ENCODE peak calls at places on chromosomes 3 and 15, in six cellular contexts. S is fibroblast of lung, K is A549, L is WTC11, Y is IMR-90, Z is stomach. O is an unnamed sample.

GRCh38 chr15:62619526-62619925 is 423.0 kb upstream of the TPM1 start:
- DNase-seq in S (peak), K (no peak), L (no peak), Y (no peak), Z (no peak), O (no peak)

GRCh38 chr3:119301001-119301400 is 6.8 kb downstream of the ARHGAP31 start:
- DNase-seq in S (no peak), K (no peak), L (no peak), Y (no peak), Z (no peak), O (no peak)

GRCh38 chr3:177224406-177224805 is 27.1 kb upstream of the TBL1XR1 start:
- DNase-seq in S (no peak), K (no peak), L (no peak), Y (no peak), Z (no peak), O (no peak)

GRCh38 chr15:90407871-90408317 is 19.9 kb downstream of the IQGAP1 start:
- DNase-seq in S (no peak), K (no peak), L (no peak), Y (peak), Z (no peak), O (no peak)

GRCh38 chr15:65044724-65045481 is at the start of gene SLC51B:
- DNase-seq in S (no peak), K (no peak), L (no peak), Y (no peak), Z (peak), O (no peak)

GRCh38 chr3:137121704-137122314 is 164.0 kb downstream of the IL20RB start:
- DNase-seq in S (peak), K (no peak), L (peak), Y (peak), Z (no peak), O (peak)

GRCh38 chr3:109241459-109241858 is 74.9 kb downstream of the DPPA2 start:
- DNase-seq in S (no peak), K (no peak), L (no peak), Y (no peak), Z (no peak), O (no peak)

GRCh38 chr3:28745904-28746617 is 397.4 kb upstream of the AZI2 start:
- DNase-seq in S (peak), K (no peak), L (no peak), Y (no peak), Z (no peak), O (no peak)

GRCh38 chr3:51276046-51276445 is 109.0 kb upstream of the MANF start:
- DNase-seq in S (no peak), K (no peak), L (no peak), Y (no peak), Z (no peak), O (no peak)

GRCh38 chr3:37607604-37608003 is 254.1 kb upstream of the CTDSPL start:
- DNase-seq in S (no peak), K (no peak), L (no peak), Y (no peak), Z (no peak), O (no peak)

GRCh38 chr15:31328999-31329639 is 2.5 kb downstream of the KLF13 start:
- DNase-seq in S (no peak), K (peak), L (peak), Y (no peak), Z (no peak), O (peak)

GRCh38 chr3:179401561-179401960 is 49.7 kb downstream of the GNB4 start:
- DNase-seq in S (peak), K (no peak), L (no peak), Y (no peak), Z (no peak), O (no peak)

GRCh38 chr15:93829115-93829849 is 402.1 kb upstream of the MCTP2 start:
- DNase-seq in S (peak), K (no peak), L (no peak), Y (no peak), Z (no peak), O (no peak)

GRCh38 chr15:60370105-60370803 is 27.5 kb downstream of the ANXA2 start:
- DNase-seq in S (peak), K (no peak), L (no peak), Y (no peak), Z (no peak), O (no peak)

GRCh38 chr3:49771340-49771938 is 14.9 kb downstream of the IP6K1 start:
- DNase-seq in S (no peak), K (no peak), L (no peak), Y (peak), Z (no peak), O (no peak)

GRCh38 chr15:100111103-100112060 is 230.4 kb downstream of the ADAMTS17 start:
- DNase-seq in S (peak), K (no peak), L (no peak), Y (peak), Z (peak), O (no peak)

GRCh38 chr3:71125729-71126128 is 457.8 kb downstream of the FOXP1 start:
- DNase-seq in S (no peak), K (no peak), L (no peak), Y (no peak), Z (no peak), O (no peak)

GRCh38 chr3:11770105-11770476 is 76.6 kb downstream of the TAMM41 start:
- DNase-seq in S (no peak), K (no peak), L (peak), Y (no peak), Z (no peak), O (no peak)

GRCh38 chr3:48607519-48607918 is 1.9 kb downstream of the UQCRC1 start:
- DNase-seq in S (no peak), K (no peak), L (no peak), Y (no peak), Z (no peak), O (no peak)

GRCh38 chr3:112134335-112135124 is 1.5 kb upstream of the GCSAM start:
- DNase-seq in S (peak), K (no peak), L (no peak), Y (no peak), Z (no peak), O (no peak)

GRCh38 chr15:33311312-33311971 is 675 bp downstream of the RYR3 start:
- DNase-seq in S (no peak), K (no peak), L (peak), Y (no peak), Z (no peak), O (peak)

GRCh38 chr3:186823391-186823790 is 17.1 kb upstream of the RFC4 start:
- DNase-seq in S (peak), K (no peak), L (no peak), Y (peak), Z (no peak), O (no peak)

GRCh38 chr3:57093489-57093888 is 33.0 kb downstream of the SPATA12 start:
- DNase-seq in S (no peak), K (no peak), L (no peak), Y (no peak), Z (no peak), O (no peak)

GRCh38 chr3:45236964-45237363 is 10.9 kb upstream of the TMEM158 start:
- DNase-seq in S (no peak), K (no peak), L (no peak), Y (no peak), Z (no peak), O (no peak)

GRCh38 chr3:14199641-14200040 is 21.0 kb downstream of the LSM3 start:
- DNase-seq in S (no peak), K (no peak), L (no peak), Y (no peak), Z (no peak), O (no peak)

GRCh38 chr3:194285024-194285858 is 65.9 kb downstream of the CPN2 start:
- DNase-seq in S (peak), K (no peak), L (peak), Y (peak), Z (no peak), O (no peak)

DNA sequence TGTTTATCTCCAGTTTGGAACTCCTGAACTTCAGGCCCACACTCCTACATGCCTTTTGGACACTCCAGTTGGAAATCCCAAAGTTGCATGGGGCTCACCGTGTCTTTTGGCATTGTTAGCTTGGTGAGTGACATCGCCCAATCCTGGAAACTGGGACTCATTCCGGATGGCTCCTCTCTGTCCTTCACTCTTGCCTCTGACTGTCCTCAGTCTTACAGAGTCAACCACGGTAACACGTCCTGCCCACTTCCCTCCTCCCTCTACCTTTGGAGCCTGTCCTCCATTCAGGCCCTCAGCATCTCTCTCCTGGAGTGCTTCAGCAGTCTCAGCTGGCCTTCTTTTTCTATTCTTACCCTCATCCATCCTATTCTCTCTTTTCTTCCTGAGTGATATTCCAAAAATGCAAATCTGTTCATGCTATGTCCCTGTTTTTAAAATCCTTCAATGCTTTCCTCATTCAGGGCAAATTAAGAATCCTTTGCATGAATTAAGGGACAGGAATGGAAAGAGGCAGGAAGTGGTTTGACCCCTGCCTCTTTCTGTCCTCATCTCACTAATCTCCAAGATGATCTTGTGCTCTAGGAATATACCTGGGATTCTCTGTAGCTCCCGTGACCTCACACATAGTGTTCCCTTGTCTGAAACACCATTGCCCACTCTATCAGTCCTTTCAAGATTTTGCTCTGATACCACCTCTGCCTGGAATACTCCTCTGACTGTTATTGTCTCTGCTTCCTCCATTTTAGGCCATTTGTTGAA is 42.5 kb downstream of the LPP start:
- DNase-seq in S (peak), K (no peak), L (no peak), Y (peak), Z (no peak), O (no peak)
- TF ChIP-seq CTCF in S (no peak), K (no peak), L (no peak), Y (no peak), Z (no peak), O (no peak)

GRCh38 chr3:188832961-188833615 is 338.7 kb upstream of the TPRG1 start:
- DNase-seq in S (no peak), K (no peak), L (no peak), Y (no peak), Z (no peak), O (no peak)

GRCh38 chr3:188827593-188827992 is 344.2 kb upstream of the TPRG1 start:
- DNase-seq in S (peak), K (no peak), L (no peak), Y (peak), Z (no peak), O (peak)

GRCh38 chr3:188832146-188832545 is 339.6 kb upstream of the TPRG1 start:
- DNase-seq in S (peak), K (no peak), L (no peak), Y (no peak), Z (no peak), O (no peak)

GRCh38 chr3:188829577-188829976 is 342.2 kb upstream of the TPRG1 start:
- DNase-seq in S (no peak), K (no peak), L (no peak), Y (no peak), Z (no peak), O (no peak)

GRCh38 chr3:188830955-188831354 is 340.8 kb upstream of the TPRG1 start:
- DNase-seq in S (no peak), K (no peak), L (no peak), Y (no peak), Z (no peak), O (no peak)
- TF ChIP-seq CTCF in S (peak), K (peak), L (no peak), Y (peak), Z (no peak), O (no peak)

DNA sequence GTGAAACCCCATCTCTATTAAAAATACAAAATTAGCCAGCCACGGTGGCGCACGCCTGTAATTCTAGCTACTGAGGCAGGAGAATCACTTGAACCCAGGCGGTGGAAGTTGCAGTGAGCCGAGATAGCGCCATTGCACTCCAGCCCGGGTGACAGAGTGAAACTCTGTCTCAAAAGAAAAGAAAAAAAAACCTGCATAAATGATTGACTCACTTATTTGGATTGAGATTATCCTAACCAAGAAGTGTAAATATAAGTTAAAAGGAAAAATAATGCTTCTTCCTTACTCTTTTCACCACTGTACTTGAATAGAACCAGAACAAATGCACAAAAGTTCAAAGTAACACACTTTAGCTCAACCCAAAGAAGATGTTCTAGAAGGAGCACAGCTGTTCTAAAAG is 9.8 kb downstream of the MTHFS start:
- DNase-seq in S (no peak), K (no peak), L (no peak), Y (no peak), Z (no peak), O (no peak)
- TF ChIP-seq CTCF in S (no peak), K (no peak), L (no peak), Y (no peak), Z (no peak), O (no peak)

GRCh38 chr3:13045904-13046568 is 27.2 kb downstream of the IQSEC1 start:
- DNase-seq in S (no peak), K (no peak), L (no peak), Y (no peak), Z (no peak), O (no peak)

GRCh38 chr3:13049400-13049799 is 23.8 kb downstream of the IQSEC1 start:
- DNase-seq in S (no peak), K (no peak), L (no peak), Y (no peak), Z (no peak), O (no peak)

GRCh38 chr3:13045245-13045903 is 27.9 kb downstream of the IQSEC1 start:
- DNase-seq in S (no peak), K (no peak), L (no peak), Y (no peak), Z (no peak), O (no peak)

GRCh38 chr3:13046569-13047279 is 26.5 kb downstream of the IQSEC1 start:
- DNase-seq in S (no peak), K (no peak), L (no peak), Y (no peak), Z (no peak), O (peak)

GRCh38 chr3:13047296-13048165 is 25.7 kb downstream of the IQSEC1 start:
- DNase-seq in S (no peak), K (no peak), L (no peak), Y (no peak), Z (no peak), O (no peak)
- TF ChIP-seq CTCF in S (peak), K (no peak), L (no peak), Y (no peak), Z (no peak), O (no peak)

GRCh38 chr3:106124818-106125217 is 256.0 kb upstream of the CBLB start:
- DNase-seq in S (no peak), K (no peak), L (no peak), Y (no peak), Z (no peak), O (no peak)

GRCh38 chr3:106120334-106120733 is 251.5 kb upstream of the CBLB start:
- DNase-seq in S (peak), K (no peak), L (no peak), Y (peak), Z (no peak), O (no peak)

GRCh38 chr3:106119691-106120090 is 250.9 kb upstream of the CBLB start:
- DNase-seq in S (peak), K (no peak), L (no peak), Y (peak), Z (no peak), O (no peak)

GRCh38 chr3:106117490-106117858 is 248.7 kb upstream of the CBLB start:
- DNase-seq in S (no peak), K (no peak), L (no peak), Y (no peak), Z (no peak), O (no peak)

DNA sequence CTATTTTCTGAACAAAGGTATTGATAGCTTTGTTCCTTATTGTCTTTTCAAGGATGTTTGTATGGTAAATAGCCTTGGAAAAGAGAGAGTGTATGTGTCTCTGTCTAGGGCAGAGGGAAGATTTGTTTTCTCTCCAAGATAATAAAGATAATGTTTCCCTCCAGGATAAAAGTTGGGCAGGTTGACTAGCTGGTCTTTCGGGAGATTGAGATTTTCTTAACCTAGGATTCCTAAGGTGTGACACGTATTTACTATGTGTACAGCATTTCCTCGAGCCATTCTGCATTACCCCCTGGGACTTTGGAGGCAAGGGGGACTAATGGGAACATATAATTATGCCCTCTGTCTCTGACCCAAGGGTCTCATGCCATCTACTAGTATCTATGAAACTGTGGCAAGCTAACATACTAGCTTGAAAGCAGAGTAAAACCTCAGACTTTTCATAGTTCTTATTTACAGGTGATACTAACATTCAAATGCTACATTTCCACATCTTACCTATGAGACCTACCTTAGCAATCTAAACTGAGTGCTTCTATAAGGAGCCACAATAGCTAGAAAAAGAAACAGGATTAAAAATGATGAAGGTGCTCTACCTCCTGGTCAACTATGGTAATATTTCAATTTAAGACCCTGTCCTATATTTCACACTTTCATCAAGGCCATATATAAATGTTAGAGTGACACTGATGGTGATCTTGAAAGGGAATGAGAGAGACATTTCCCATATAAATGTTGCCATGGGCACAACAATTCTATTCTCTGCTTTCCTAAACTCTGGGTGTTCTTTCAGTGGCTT is 252.9 kb upstream of the CBLB start:
- DNase-seq in S (no peak), K (no peak), L (no peak), Y (no peak), Z (no peak), O (no peak)
- TF ChIP-seq CTCF in S (no peak), K (no peak), L (no peak), Y (no peak), Z (no peak), O (no peak)